ENCODE peak calls at places on chromosomes 13 and 19, in eight cellular contexts. C is effector memory CD4-positive, alpha-beta T cell; G is stimulated activated CD4-positive, alpha-beta T cell treated with anti-CD3 and anti-CD28 coated beads, Interleukin-2, amount 100 ng/mL, for 24 hours; X is ecto neural progenitor cell; F is AG20443; V is right atrium auricular region; W is HCT116; J is mesothelial cell of epicardium. Q is an unnamed sample.

GRCh38 chr13:100563779-100564178 is 24.8 kb downstream of the GGACT start:
- DNase-seq in G (no peak), V (peak), C (no peak), J (no peak), X (no peak), F (no peak), W (no peak), Q (no peak)

GRCh38 chr13:30752201-30752797 is 17.0 kb downstream of the ALOX5AP start:
- DNase-seq in J (no peak), G (no peak), F (peak), X (no peak), W (no peak), V (no peak), C (no peak), Q (no peak)

GRCh38 chr13:98460519-98460918 is 116.4 kb downstream of the STK24 start:
- DNase-seq in J (no peak), F (no peak), X (no peak), V (no peak), W (no peak), G (no peak), C (no peak), Q (no peak)

GRCh38 chr13:32164622-32165268 is 133.2 kb downstream of the FRY start:
- DNase-seq in X (peak), J (no peak), G (peak), F (peak), W (peak), V (no peak), C (no peak), Q (peak)

GRCh38 chr19:29006057-29006735 is 206.8 kb downstream of the UQCRFS1 start:
- DNase-seq in F (peak), X (no peak), V (no peak), W (no peak), C (no peak), J (no peak), G (no peak), Q (no peak)

GRCh38 chr13:99335603-99336002 is 28.4 kb upstream of the GPR183 start:
- DNase-seq in V (no peak), W (no peak), X (no peak), C (no peak), J (no peak), F (no peak), G (no peak), Q (no peak)

GRCh38 chr19:47284324-47284899 is 9.7 kb downstream of the INAFM1 start:
- DNase-seq in V (no peak), J (no peak), W (no peak), G (no peak), C (no peak), X (no peak), F (peak), Q (peak)

GRCh38 chr19:45587873-45588272 is 3.3 kb upstream of the OPA3 start:
- DNase-seq in J (no peak), G (no peak), F (no peak), X (no peak), W (no peak), V (no peak), C (no peak), Q (no peak)

GRCh38 chr13:42394361-42395065 is 122.6 kb downstream of the AKAP11 start:
- DNase-seq in J (no peak), X (no peak), F (no peak), V (no peak), C (no peak), W (no peak), G (peak), Q (no peak)

GRCh38 chr19:16969127-16969526 is 57.5 kb downstream of the CPAMD8 start:
- DNase-seq in C (no peak), W (no peak), V (no peak), J (no peak), X (no peak), F (no peak), G (no peak), Q (no peak)

GRCh38 chr19:48271531-48272151 is 1.8 kb downstream of the ZNF114 start:
- DNase-seq in F (peak), G (peak), V (no peak), W (no peak), X (peak), C (no peak), J (no peak), Q (peak)

GRCh38 chr13:73657821-73658540 is 476.2 kb downstream of the KLF12 start:
- DNase-seq in W (no peak), C (no peak), X (no peak), F (peak), J (no peak), G (no peak), V (peak), Q (no peak)

GRCh38 chr19:58351996-58352755 is 1.1 kb downstream of the A1BG start:
- DNase-seq in V (no peak), J (no peak), X (no peak), G (no peak), C (no peak), F (no peak), W (no peak), Q (no peak)

GRCh38 chr13:37602743-37603381 is 4.3 kb upstream of the POSTN start:
- DNase-seq in V (no peak), C (no peak), J (no peak), X (no peak), W (no peak), F (peak), G (no peak), Q (no peak)

GRCh38 chr13:109939105-109939504 is 152.7 kb upstream of the IRS2 start:
- DNase-seq in C (no peak), X (no peak), G (no peak), F (no peak), W (no peak), J (no peak), V (no peak), Q (no peak)

GRCh38 chr19:15332311-15332996 is at the start of gene BRD4:
- DNase-seq in W (no peak), V (no peak), F (peak), G (peak), J (peak), X (peak), C (peak), Q (peak)

GRCh38 chr19:30349131-30349730 is 23.0 kb upstream of the ZNF536 start:
- DNase-seq in C (no peak), X (no peak), W (no peak), J (no peak), G (no peak), F (no peak), V (no peak), Q (no peak)

GRCh38 chr19:42153606-42154405 is 21.6 kb upstream of the POU2F2 start:
- DNase-seq in X (no peak), C (no peak), J (no peak), W (no peak), G (no peak), V (no peak), F (no peak), Q (no peak)

GRCh38 chr13:26914624-26915023 is 154.0 kb upstream of the GPR12 start:
- DNase-seq in X (no peak), G (no peak), V (no peak), J (no peak), C (no peak), W (peak), F (no peak), Q (no peak)

GRCh38 chr13:114065926-114066774 is 66.3 kb downstream of the RASA3 start:
- DNase-seq in X (no peak), C (no peak), V (no peak), W (no peak), J (no peak), G (peak), F (no peak), Q (no peak)

GRCh38 chr19:33459220-33459619 is 62.4 kb downstream of the PEPD start:
- DNase-seq in G (no peak), X (no peak), C (no peak), W (no peak), J (no peak), V (no peak), F (no peak), Q (no peak)

GRCh38 chr13:90792335-90792734 is 555.2 kb upstream of the MIR17HG start:
- DNase-seq in V (no peak), J (no peak), W (no peak), X (no peak), G (no peak), C (no peak), F (peak), Q (no peak)

GRCh38 chr19:30898353-30899103 is 450.7 kb downstream of the TSHZ3 start:
- DNase-seq in G (no peak), C (no peak), X (no peak), W (no peak), V (no peak), F (no peak), J (no peak), Q (no peak)

GRCh38 chr19:29285878-29286277 is 72.9 kb upstream of the UQCRFS1 start:
- DNase-seq in G (no peak), C (no peak), V (no peak), F (no peak), J (no peak), X (peak), W (no peak), Q (no peak)

GRCh38 chr13:113552079-113552478 is 32.5 kb upstream of the TFDP1 start:
- DNase-seq in V (no peak), X (no peak), G (no peak), J (no peak), W (no peak), F (no peak), C (no peak), Q (no peak)

GRCh38 chr19:3710265-3710812 is 2.2 kb downstream of the TJP3 start:
- DNase-seq in J (no peak), V (peak), C (no peak), X (no peak), W (peak), G (no peak), F (no peak), Q (no peak)

GRCh38 chr19:2977001-2977685 is at the start of gene TLE6:
- DNase-seq in V (peak), C (peak), W (peak), X (peak), G (peak), J (peak), F (peak), Q (peak)